ENCODE peak calls at places on chromosome 19, in five cellular contexts. I is Karpas-422, B is thoracic aorta, K is right cardiac atrium, C is tibial nerve. R is an unnamed sample.

GRCh38 chr19:17550076-17550667 is 5.3 kb upstream of the COLGALT1 start:
- DNase-seq in I (no peak), B (no peak), K (no peak), C (no peak), R (no peak)

GRCh38 chr19:1449467-1450442 is at the start of gene APC2:
- DNase-seq in I (peak), B (no peak), K (peak), C (no peak), R (peak)

GRCh38 chr19:56613639-56614038 is 18.5 kb downstream of the ZNF71 start:
- DNase-seq in I (no peak), B (no peak), K (no peak), C (no peak), R (no peak)

GRCh38 chr19:456547-457110 is 4.2 kb downstream of the SHC2 start:
- DNase-seq in I (no peak), B (no peak), K (peak), C (no peak), R (no peak)

GRCh38 chr19:22605275-22606211 is 28.6 kb upstream of the ZNF492 start:
- DNase-seq in I (no peak), B (no peak), K (no peak), C (no peak), R (no peak)

GRCh38 chr19:11100064-11100463 is 10.8 kb downstream of the LDLR start:
- DNase-seq in I (no peak), B (no peak), K (peak), C (no peak), R (peak)

GRCh38 chr19:40717880-40718773 is 1.2 kb downstream of the ITPKC start:
- DNase-seq in I (peak), B (no peak), K (peak), C (peak), R (peak)

GRCh38 chr19:42397315-42398166 is 7.4 kb upstream of the CNFN start:
- DNase-seq in I (no peak), B (no peak), K (peak), C (no peak), R (no peak)

GRCh38 chr19:4014541-4015491 is 7.3 kb downstream of the PIAS4 start:
- DNase-seq in I (peak), B (no peak), K (peak), C (no peak), R (no peak)

GRCh38 chr19:16571689-16572331 is 405 bp downstream of the SLC35E1 start:
- DNase-seq in I (peak), B (no peak), K (no peak), C (no peak), R (peak)

GRCh38 chr19:281992-282391 is 9.2 kb downstream of the PLPP2 start:
- DNase-seq in I (no peak), B (no peak), K (no peak), C (no peak), R (no peak)

GRCh38 chr19:10193666-10194499 is 870 bp downstream of the DNMT1 start:
- DNase-seq in I (peak), B (no peak), K (no peak), C (peak), R (peak)

GRCh38 chr19:16627194-16627927 is 643 bp downstream of the MED26 start:
- DNase-seq in I (peak), B (no peak), K (peak), C (no peak), R (peak)

GRCh38 chr19:6826281-6826920 is 53.9 kb downstream of the VAV1 start:
- DNase-seq in I (no peak), B (no peak), K (no peak), C (no peak), R (no peak)

GRCh38 chr19:16247353-16248182 is 49.9 kb downstream of the AP1M1 start:
- DNase-seq in I (peak), B (peak), K (peak), C (peak), R (peak)

GRCh38 chr19:33486936-33487793 is 34.4 kb downstream of the PEPD start:
- DNase-seq in I (no peak), B (no peak), K (no peak), C (no peak), R (no peak)

GRCh38 chr19:1401138-1401888 is at the start of gene GAMT:
- DNase-seq in I (peak), B (no peak), K (peak), C (no peak), R (peak)

GRCh38 chr19:45929247-45929646 is 14.7 kb upstream of the NANOS2 start:
- DNase-seq in I (no peak), B (no peak), K (no peak), C (no peak), R (no peak)

GRCh38 chr19:18349524-18350128 is 9.2 kb downstream of the PGPEP1 start:
- DNase-seq in I (peak), B (no peak), K (peak), C (peak), R (peak)

DNA sequence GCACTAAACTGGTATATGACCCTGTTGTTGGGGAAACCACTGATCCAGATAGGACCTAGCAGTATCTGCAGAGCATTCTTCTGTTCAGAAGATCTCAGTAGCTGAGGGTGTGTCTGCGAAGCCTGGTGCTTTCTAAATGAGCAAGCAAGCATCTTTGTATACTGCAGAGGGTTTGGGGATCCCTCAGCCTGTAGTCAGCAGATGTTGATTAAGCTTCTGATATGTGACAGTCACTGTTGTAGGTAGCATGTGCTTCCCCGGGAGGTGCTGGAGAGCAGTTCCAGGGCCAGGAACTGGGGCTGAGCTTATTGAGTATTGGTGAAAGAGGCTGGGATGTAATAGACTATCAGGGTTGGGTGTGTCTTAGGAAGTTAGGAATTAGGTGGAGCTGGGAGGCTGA is 1.5 kb downstream of the SCAF1 start:
- DNase-seq in I (no peak), B (no peak), K (no peak), C (no peak), R (no peak)
- H3K4me3 ChIP-seq in I (peak), B (no peak), K (no peak), C (no peak), R (peak)

DNA sequence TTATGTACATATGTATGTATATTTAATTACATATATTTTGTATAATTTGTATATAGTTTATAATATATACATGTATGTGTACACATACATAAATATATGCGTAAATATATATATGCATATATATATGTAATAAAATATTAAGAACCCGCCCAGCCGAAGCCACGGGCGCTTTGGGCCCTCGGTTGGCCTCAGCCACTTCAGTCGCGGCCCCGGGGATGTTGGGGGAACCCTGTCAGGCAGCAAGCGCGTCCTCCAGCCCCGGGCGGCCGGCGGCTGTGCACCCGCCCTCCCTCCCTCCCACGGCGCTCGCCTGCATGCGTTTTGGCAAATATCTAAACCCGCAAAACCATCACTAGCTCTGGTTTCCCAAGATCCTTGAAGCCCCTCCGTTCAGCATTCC is 7.9 kb upstream of the ZNF606 start:
- DNase-seq in I (no peak), B (no peak), K (no peak), C (no peak), R (no peak)
- H3K4me3 ChIP-seq in I (no peak), B (no peak), K (no peak), C (no peak), R (peak)

GRCh38 chr19:47418595-47419036 is 711 bp downstream of the MEIS3 start:
- DNase-seq in I (no peak), B (no peak), K (peak), C (no peak), R (no peak)
- H3K4me3 ChIP-seq in I (peak), B (peak), K (peak), C (peak), R (peak)

DNA sequence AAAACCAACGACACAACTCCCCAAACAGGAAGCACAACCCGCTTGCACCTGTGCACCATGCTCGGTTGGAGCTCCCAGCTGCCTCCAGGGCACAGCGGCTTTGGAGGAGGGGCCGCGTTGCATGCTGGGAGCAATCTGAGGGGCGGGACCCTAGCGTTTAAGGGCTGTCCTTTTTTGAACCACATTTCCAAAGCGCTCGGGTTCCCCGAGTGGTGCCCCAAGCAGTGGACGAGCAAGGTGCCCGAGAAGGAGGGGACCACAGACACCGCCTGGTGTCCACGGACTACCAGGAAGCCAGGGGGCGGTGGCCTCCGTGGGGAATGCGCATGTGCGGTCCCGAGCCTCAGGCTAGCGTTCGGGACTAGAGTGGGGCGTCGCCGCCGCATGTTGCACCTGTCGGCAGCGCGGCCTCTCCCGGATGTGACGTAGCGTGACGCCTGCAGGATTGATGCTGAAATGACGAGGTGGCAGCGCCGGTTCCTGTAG is 11.9 kb upstream of the ZNF57 start:
- DNase-seq in I (no peak), B (no peak), K (peak), C (no peak), R (no peak)
- H3K4me3 ChIP-seq in I (no peak), B (no peak), K (no peak), C (peak), R (no peak)

R was measured in A673.